ENCODE peak calls at places on chromosomes 2 and 18, in four cellular contexts. One of them, this sample, is unnamed.

GRCh38 chr2:113248997-113249770 is 29.5 kb downstream of the PAX8 start:
- DNase-seq in neuronal stem cell: peak
- DNase-seq in HFF-Myc: peak
- DNase-seq in PC-9: peak
- DNase-seq in this sample: peak

GRCh38 chr2:105364436-105365139 is 27.2 kb downstream of the C2orf49 start:
- DNase-seq in PC-9: no peak
- DNase-seq in HFF-Myc: no peak
- DNase-seq in neuronal stem cell: no peak
- DNase-seq in this sample: no peak

GRCh38 chr18:47997338-47997780 is 66.9 kb upstream of the SMAD2 start:
- DNase-seq in neuronal stem cell: peak
- DNase-seq in HFF-Myc: no peak
- DNase-seq in PC-9: peak
- DNase-seq in this sample: no peak

GRCh38 chr2:83186050-83186790 is 1272.9 kb downstream of the SUCLG1 start:
- DNase-seq in neuronal stem cell: no peak
- DNase-seq in PC-9: no peak
- DNase-seq in HFF-Myc: no peak
- DNase-seq in this sample: no peak

GRCh38 chr18:21132398-21132918 is 20.8 kb upstream of the ROCK1 start:
- DNase-seq in HFF-Myc: no peak
- DNase-seq in PC-9: no peak
- DNase-seq in neuronal stem cell: no peak
- DNase-seq in this sample: no peak

GRCh38 chr2:144515694-144516416 is 4.1 kb downstream of the ZEB2 start:
- DNase-seq in HFF-Myc: no peak
- DNase-seq in neuronal stem cell: no peak
- DNase-seq in PC-9: no peak
- DNase-seq in this sample: no peak

GRCh38 chr2:43417296-43417695 is 178.5 kb downstream of the THADA start:
- DNase-seq in PC-9: no peak
- DNase-seq in neuronal stem cell: no peak
- DNase-seq in HFF-Myc: no peak
- DNase-seq in this sample: no peak

GRCh38 chr2:97068074-97068473 is 26.6 kb downstream of the FAHD2B start:
- DNase-seq in PC-9: no peak
- DNase-seq in HFF-Myc: no peak
- DNase-seq in neuronal stem cell: no peak
- DNase-seq in this sample: no peak

GRCh38 chr2:37843554-37843953 is 81.5 kb upstream of the RMDN2 start:
- DNase-seq in PC-9: no peak
- DNase-seq in neuronal stem cell: no peak
- DNase-seq in HFF-Myc: no peak
- DNase-seq in this sample: no peak

GRCh38 chr2:5195636-5196035 is 496.5 kb upstream of the SOX11 start:
- DNase-seq in neuronal stem cell: no peak
- DNase-seq in PC-9: no peak
- DNase-seq in HFF-Myc: no peak
- DNase-seq in this sample: no peak

GRCh38 chr2:105853354-105854088 is 108.8 kb downstream of the NCK2 start:
- DNase-seq in PC-9: peak
- DNase-seq in HFF-Myc: no peak
- DNase-seq in neuronal stem cell: no peak
- DNase-seq in this sample: no peak

GRCh38 chr2:11560806-11561205 is 27.0 kb downstream of the GREB1 start:
- DNase-seq in neuronal stem cell: no peak
- DNase-seq in PC-9: no peak
- DNase-seq in HFF-Myc: no peak
- DNase-seq in this sample: no peak

GRCh38 chr2:11559786-11560155 is 25.9 kb downstream of the GREB1 start:
- DNase-seq in neuronal stem cell: no peak
- DNase-seq in PC-9: no peak
- DNase-seq in HFF-Myc: no peak
- DNase-seq in this sample: peak

GRCh38 chr2:11559066-11559785 is 25.4 kb downstream of the GREB1 start:
- DNase-seq in HFF-Myc: no peak
- DNase-seq in PC-9: no peak
- DNase-seq in neuronal stem cell: no peak
- DNase-seq in this sample: no peak

GRCh38 chr2:11556101-11556806 is 22.4 kb downstream of the GREB1 start:
- DNase-seq in PC-9: no peak
- DNase-seq in neuronal stem cell: no peak
- DNase-seq in HFF-Myc: no peak
- DNase-seq in this sample: no peak

GRCh38 chr2:11558206-11558886 is 24.5 kb downstream of the GREB1 start:
- DNase-seq in PC-9: no peak
- DNase-seq in HFF-Myc: no peak
- DNase-seq in neuronal stem cell: no peak
- DNase-seq in this sample: peak
- H3K4me3 ChIP-seq in PC-9: no peak
- H3K4me3 ChIP-seq in HFF-Myc: no peak
- H3K4me3 ChIP-seq in neuronal stem cell: no peak
- H3K4me3 ChIP-seq in this sample: no peak

GRCh38 chr2:137693521-137693920 is 270.8 kb upstream of the HNMT start:
- DNase-seq in neuronal stem cell: no peak
- DNase-seq in HFF-Myc: no peak
- DNase-seq in PC-9: no peak
- DNase-seq in this sample: no peak
- H3K4me3 ChIP-seq in neuronal stem cell: no peak
- H3K4me3 ChIP-seq in HFF-Myc: no peak
- H3K4me3 ChIP-seq in PC-9: no peak
- H3K4me3 ChIP-seq in this sample: no peak

GRCh38 chr2:72757177-72757775 is 68.6 kb downstream of the EXOC6B start:
- DNase-seq in PC-9: peak
- DNase-seq in neuronal stem cell: no peak
- DNase-seq in HFF-Myc: no peak
- DNase-seq in this sample: no peak
- H3K4me3 ChIP-seq in PC-9: no peak
- H3K4me3 ChIP-seq in neuronal stem cell: no peak
- H3K4me3 ChIP-seq in HFF-Myc: no peak
- H3K4me3 ChIP-seq in this sample: no peak

DNA sequence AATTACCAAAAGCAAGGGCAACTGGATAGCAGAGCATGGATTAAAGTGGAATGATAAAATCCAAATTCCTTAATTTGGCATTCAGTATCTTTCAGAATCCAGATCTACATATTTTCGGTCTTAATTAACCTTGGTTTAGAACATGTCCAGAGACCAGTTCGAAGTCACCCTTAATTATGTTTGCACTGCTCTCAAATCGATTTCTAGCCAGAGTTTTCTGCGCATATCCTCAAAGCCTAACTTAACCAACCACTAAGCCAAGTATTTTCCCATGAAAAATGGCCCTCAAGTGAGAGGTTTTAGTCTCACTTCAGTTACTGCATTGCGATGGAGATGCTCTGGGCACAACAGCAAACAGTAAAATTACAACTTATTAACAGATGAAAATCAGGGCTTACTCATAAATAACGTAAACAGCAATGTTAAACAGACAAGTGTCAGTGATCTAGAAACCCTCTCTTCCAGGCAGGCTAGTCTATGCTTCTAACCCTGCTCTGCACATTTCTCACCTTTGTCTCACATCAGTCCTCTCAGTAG is 4.5 kb downstream of the RTN4 start:
- DNase-seq in HFF-Myc: no peak
- DNase-seq in neuronal stem cell: no peak
- DNase-seq in PC-9: no peak
- DNase-seq in this sample: no peak
- H3K4me3 ChIP-seq in HFF-Myc: peak
- H3K4me3 ChIP-seq in neuronal stem cell: no peak
- H3K4me3 ChIP-seq in PC-9: peak
- H3K4me3 ChIP-seq in this sample: peak

GRCh38 chr2:30237346-30238142 is 6.2 kb downstream of the LBH start:
- DNase-seq in PC-9: no peak
- DNase-seq in HFF-Myc: no peak
- DNase-seq in neuronal stem cell: no peak
- DNase-seq in this sample: no peak
- H3K4me3 ChIP-seq in PC-9: no peak
- H3K4me3 ChIP-seq in HFF-Myc: no peak
- H3K4me3 ChIP-seq in neuronal stem cell: no peak
- H3K4me3 ChIP-seq in this sample: peak

GRCh38 chr18:14965553-14965952 is 217.6 kb downstream of the ANKRD30B start:
- DNase-seq in PC-9: no peak
- DNase-seq in HFF-Myc: no peak
- DNase-seq in neuronal stem cell: no peak
- DNase-seq in this sample: no peak
- H3K4me3 ChIP-seq in PC-9: no peak
- H3K4me3 ChIP-seq in HFF-Myc: no peak
- H3K4me3 ChIP-seq in neuronal stem cell: no peak
- H3K4me3 ChIP-seq in this sample: no peak

This sample was measured in ascending aorta.